ENCODE peak calls at places on chromosome 4, in six cellular contexts. C is tibial artery, X is hepatocyte, W is H9, S is gastrocnemius medialis, Y is aorta. I is an unnamed sample.

GRCh38 chr4:173334891-173335754 is 965 bp upstream of the HMGB2 start:
- DNase-seq in C (peak; percentile 62), X (peak; percentile 84), W (peak; percentile 89), S (peak; percentile 35), Y (peak; percentile 83), I (peak; percentile 51)

GRCh38 chr4:1976416-1977352 is 32.1 kb downstream of the NELFA start:
- DNase-seq in C (no peak), X (no peak), W (peak; percentile 26), S (no peak), Y (peak; percentile 35), I (no peak)

GRCh38 chr4:78613522-78614311 is 62.1 kb downstream of the ANXA3 start:
- DNase-seq in C (no peak), X (no peak), W (no peak), S (no peak), Y (no peak), I (no peak)

GRCh38 chr4:72974694-72975487 is 94.6 kb downstream of the COX18 start:
- DNase-seq in C (no peak), X (no peak), W (no peak), S (no peak), Y (no peak), I (no peak)

GRCh38 chr4:63921561-63921960 is 487.7 kb downstream of the TECRL start:
- DNase-seq in C (no peak), X (no peak), W (no peak), S (no peak), Y (no peak), I (no peak)

GRCh38 chr4:106305435-106306055 is 10.5 kb downstream of the TBCK start:
- DNase-seq in C (no peak), X (no peak), W (no peak), S (no peak), Y (no peak), I (no peak)

GRCh38 chr4:101197350-101197749 is 150.0 kb downstream of the PPP3CA start:
- DNase-seq in C (no peak), X (no peak), W (no peak), S (no peak), Y (no peak), I (no peak)

GRCh38 chr4:16123356-16124084 is 39.7 kb upstream of the PROM1 start:
- DNase-seq in C (no peak), X (no peak), W (no peak), S (no peak), Y (no peak), I (no peak)

GRCh38 chr4:74148205-74148604 is 9.7 kb upstream of the MTHFD2L start:
- DNase-seq in C (no peak), X (no peak), W (no peak), S (no peak), Y (no peak), I (no peak)

GRCh38 chr4:72442715-72443114 is 126.3 kb downstream of the ADAMTS3 start:
- DNase-seq in C (no peak), X (no peak), W (no peak), S (no peak), Y (no peak), I (no peak)

GRCh38 chr4:43132010-43132582 is 239.6 kb downstream of the GRXCR1 start:
- DNase-seq in C (no peak), X (peak; percentile 85), W (peak; percentile 55), S (no peak), Y (peak; percentile 86), I (no peak)

GRCh38 chr4:54941994-54942552 is 183.3 kb downstream of the KDR start:
- DNase-seq in C (no peak), X (no peak), W (no peak), S (no peak), Y (no peak), I (peak; percentile 16)

GRCh38 chr4:1990348-1990645 is 18.5 kb downstream of the NELFA start:
- DNase-seq in C (no peak), X (no peak), W (no peak), S (no peak), Y (no peak), I (no peak)

GRCh38 chr4:72909461-72909860 is 160.1 kb downstream of the COX18 start:
- DNase-seq in C (no peak), X (peak; percentile 56), W (peak; percentile 48), S (no peak), Y (no peak), I (no peak)

GRCh38 chr4:155639674-155640529 is 26.7 kb upstream of the GUCY1A1 start:
- DNase-seq in C (no peak), X (no peak), W (no peak), S (no peak), Y (no peak), I (no peak)

GRCh38 chr4:108762559-108763225 is at the start of gene ETNPPL:
- DNase-seq in C (no peak), X (peak; percentile 47), W (peak; percentile 86), S (peak; percentile 28), Y (peak; percentile 76), I (peak; percentile 26)

GRCh38 chr4:128571747-128572146 is 237.8 kb upstream of the JADE1 start:
- DNase-seq in C (peak; percentile 75), X (peak; percentile 56), W (no peak), S (peak; percentile 61), Y (no peak), I (peak; percentile 28)

GRCh38 chr4:105808459-105809041 is 86.7 kb upstream of the NPNT start:
- DNase-seq in C (peak; percentile 36), X (peak; percentile 10), W (no peak), S (no peak), Y (no peak), I (no peak)

GRCh38 chr4:150173854-150174398 is 95.7 kb downstream of the DCLK2 start:
- DNase-seq in C (no peak), X (no peak), W (no peak), S (no peak), Y (no peak), I (no peak)

DNA sequence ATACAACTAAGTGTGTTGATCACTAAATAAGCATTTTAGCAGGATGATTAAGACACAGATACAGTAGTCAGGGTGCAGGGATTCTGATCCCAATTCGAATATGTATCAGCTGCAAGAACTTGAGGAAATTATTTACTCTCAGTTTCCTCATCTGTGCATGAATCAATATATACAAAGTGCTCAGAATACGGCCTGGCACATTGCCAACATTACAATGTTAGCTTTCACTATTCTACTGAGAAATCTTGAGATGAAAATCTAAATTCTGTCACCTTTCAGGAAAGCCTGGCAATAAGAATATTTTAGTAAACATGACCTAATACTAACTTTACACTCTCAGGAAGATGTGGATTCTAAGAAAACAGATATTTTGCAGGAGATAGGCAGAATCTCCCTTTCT is 1001.6 kb upstream of the IGFBP7 start:
- DNase-seq in C (no peak), X (no peak), W (no peak), S (no peak), Y (no peak), I (no peak)
- H3K9me3 ChIP-seq in C (no peaks in the 10 kb centered on the region), X (no peaks in the 10 kb centered on the region), W (no peaks in the 10 kb centered on the region), S (no peaks in the 10 kb centered on the region), Y (no peaks in the 10 kb centered on the region), I (no peaks in the 10 kb centered on the region)

GRCh38 chr4:183808102-183808466 is 97.0 kb upstream of the STOX2 start:
- DNase-seq in C (no peak), X (no peak), W (peak; percentile 62), S (no peak), Y (no peak), I (no peak)
- H3K4me1 ChIP-seq in C (no peaks in the 10 kb centered on the region), X (no peaks in the 10 kb centered on the region), W (no peaks in the 10 kb centered on the region), S (no peaks in the 10 kb centered on the region), Y (no peaks in the 10 kb centered on the region), I (no peaks in the 10 kb centered on the region)

DNA sequence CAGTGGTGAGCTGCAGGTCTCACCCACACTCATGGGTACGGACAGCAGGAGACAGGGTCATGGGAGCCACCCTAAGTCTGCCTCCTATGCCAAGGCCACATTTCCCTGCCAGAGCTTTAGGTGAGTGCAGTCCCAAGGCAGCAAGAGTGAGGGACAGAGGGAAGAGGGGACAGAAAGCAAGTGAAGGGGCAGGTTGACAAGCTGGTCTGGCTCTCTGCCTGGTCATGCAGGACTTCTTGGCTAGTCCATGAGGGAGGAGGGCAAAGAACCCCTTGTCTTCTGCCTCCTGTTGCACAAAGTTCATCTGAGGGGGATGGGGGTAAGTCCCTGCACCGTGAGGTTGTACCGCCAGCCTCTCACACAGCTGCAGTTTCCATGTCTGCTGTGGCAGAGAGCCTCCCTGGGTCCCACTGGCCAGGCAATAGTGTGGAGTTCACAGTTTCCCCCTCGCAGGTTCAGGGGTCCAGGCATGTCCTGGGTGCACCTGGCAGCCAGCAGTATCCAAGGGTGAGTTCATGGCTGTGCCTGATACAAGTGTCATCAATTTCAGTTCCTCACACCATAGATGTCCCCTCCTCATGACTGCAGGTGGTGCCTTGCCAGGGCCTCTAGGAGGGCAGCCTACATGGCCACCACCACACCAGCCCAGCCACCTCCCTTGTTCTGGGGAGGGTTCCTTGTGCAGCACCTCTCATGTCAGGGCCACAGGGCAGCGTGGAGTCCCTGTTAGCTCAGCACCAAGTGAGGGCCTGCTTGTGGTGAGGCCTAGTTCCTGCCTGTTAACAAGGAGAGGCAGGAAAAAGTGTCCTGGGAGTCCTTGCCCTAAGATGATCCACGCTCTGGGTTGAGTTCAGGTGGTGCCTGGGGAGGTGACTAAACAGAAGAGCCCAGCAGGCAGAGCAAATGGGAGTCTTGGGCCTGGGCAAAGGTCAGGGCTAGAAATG is 72.5 kb downstream of the ADRA2C start:
- DNase-seq in C (no peak), X (no peak), W (no peak), S (no peak), Y (no peak), I (no peak)
- H3K9me3 ChIP-seq in C (no peaks in the 10 kb centered on the region), X (no peaks in the 10 kb centered on the region), W (no peaks in the 10 kb centered on the region), S (no peaks in the 10 kb centered on the region), Y (no peaks in the 10 kb centered on the region), I (no peaks in the 10 kb centered on the region)

GRCh38 chr4:94595013-94595412 is 143.3 kb downstream of the PDLIM5 start:
- DNase-seq in C (no peak), X (no peak), W (no peak), S (peak; percentile 33), Y (no peak), I (no peak)
- H3K4me1 ChIP-seq in C (peaks cover 21% of the 10 kb centered on the region), X (no peaks in the 10 kb centered on the region), W (no peaks in the 10 kb centered on the region), S (peaks cover 8% of the 10 kb centered on the region), Y (peaks cover 5% of the 10 kb centered on the region), I (peaks cover 21% of the 10 kb centered on the region)

GRCh38 chr4:605702-606425 is 19.5 kb upstream of the PDE6B start:
- DNase-seq in C (no peak), X (no peak), W (no peak), S (no peak), Y (no peak), I (no peak)
- H3K9me3 ChIP-seq in C (no peaks in the 10 kb centered on the region), X (no peaks in the 10 kb centered on the region), W (no peaks in the 10 kb centered on the region), S (no peaks in the 10 kb centered on the region), Y (no peaks in the 10 kb centered on the region), I (no peaks in the 10 kb centered on the region)

DNA sequence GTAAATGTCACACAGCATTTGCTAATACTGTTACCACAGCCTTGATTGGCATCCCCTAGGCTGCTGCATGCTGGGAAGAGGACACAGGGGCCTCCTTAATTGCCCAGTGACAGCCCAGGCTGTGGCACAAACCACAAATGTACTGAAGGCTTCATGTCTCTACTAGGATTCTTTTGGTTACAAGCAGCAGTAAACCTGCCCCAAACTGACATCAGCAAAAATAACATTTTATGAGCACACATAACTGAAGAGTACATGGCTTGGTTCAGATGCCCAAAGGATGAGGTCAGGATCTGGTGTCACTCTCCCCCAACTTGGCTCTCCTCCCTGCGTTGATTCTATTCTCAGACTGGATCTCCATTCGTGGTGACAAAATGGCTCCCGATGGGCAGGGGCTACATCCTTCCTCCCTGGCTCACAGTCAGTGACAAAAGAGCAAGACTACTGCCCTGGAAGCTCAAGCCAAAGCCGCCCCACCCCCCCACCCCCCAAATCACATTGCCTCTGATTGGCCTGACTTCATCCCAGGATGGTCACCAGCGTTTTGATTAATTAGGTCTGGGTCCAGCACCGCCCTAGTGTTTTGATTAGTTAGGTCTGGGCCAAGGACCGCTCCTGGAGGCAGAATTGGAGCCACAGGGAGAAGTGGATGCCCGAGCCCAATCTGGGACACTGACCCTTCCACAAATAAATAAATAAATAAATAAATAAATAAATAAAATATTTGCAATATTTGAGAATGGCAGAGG is 180.5 kb upstream of the RBPJ start:
- DNase-seq in C (no peak), X (no peak), W (no peak), S (peak; percentile 27), Y (no peak), I (no peak)
- H3K4me1 ChIP-seq in C (no peaks in the 10 kb centered on the region), X (peaks cover 32% of the 10 kb centered on the region), W (no peaks in the 10 kb centered on the region), S (peaks cover 4% of the 10 kb centered on the region), Y (no peaks in the 10 kb centered on the region), I (peaks cover 9% of the 10 kb centered on the region)

GRCh38 chr4:29756966-29757365 is 963.2 kb upstream of the PCDH7 start:
- DNase-seq in C (no peak), X (no peak), W (peak; percentile 31), S (no peak), Y (no peak), I (no peak)
- H3K9me3 ChIP-seq in C (no peaks in the 10 kb centered on the region), X (no peaks in the 10 kb centered on the region), W (no peaks in the 10 kb centered on the region), S (no peaks in the 10 kb centered on the region), Y (no peaks in the 10 kb centered on the region), I (no peaks in the 10 kb centered on the region)